ENCODE peak calls at places on chromosomes 7 and 10, in four cellular contexts. M is mucosa of gallbladder; E is stimulated activated CD8-positive, alpha-beta memory T cell treated with anti-CD3 and anti-CD28 coated beads, Interleukin-4, amount 100 ng/mL, for 1 hour; Q is NCI-H748 treated with DMSO at 0.1 percent for 48 hours. I is an unnamed sample.

GRCh38 chr10:70890917-70891431 is 2.6 kb upstream of the PCBD1 start:
- DNase-seq in Q (no peak), E (no peak), M (peak), I (no peak)

GRCh38 chr7:87220734-87221215 is 1.2 kb upstream of the TMEM243 start:
- DNase-seq in E (no peak), Q (peak), M (no peak), I (no peak)

GRCh38 chr10:102919237-102919959 is 1.3 kb downstream of the CNNM2 start:
- DNase-seq in Q (peak), E (no peak), M (peak), I (no peak)

GRCh38 chr10:69237528-69238159 is 17.5 kb downstream of the HKDC1 start:
- DNase-seq in Q (peak), M (peak), E (peak), I (peak)

GRCh38 chr10:131180941-131181855 is 130.3 kb downstream of the TCERG1L start:
- DNase-seq in E (no peak), Q (no peak), M (no peak), I (no peak)

GRCh38 chr7:47747160-47747559 is 165.2 kb upstream of the TNS3 start:
- DNase-seq in Q (no peak), E (no peak), M (no peak), I (no peak)

GRCh38 chr10:132467464-132468149 is 70.0 kb upstream of the INPP5A start:
- DNase-seq in E (no peak), M (no peak), Q (no peak), I (no peak)

GRCh38 chr10:126917975-126918908 is 13.0 kb downstream of the DOCK1 start:
- DNase-seq in Q (no peak), M (no peak), E (no peak), I (no peak)

GRCh38 chr7:151017953-151018420 is 6.3 kb downstream of the ATG9B start:
- DNase-seq in E (peak), M (peak), Q (no peak), I (peak)

GRCh38 chr7:95340491-95340890 is 16.2 kb upstream of the PON1 start:
- DNase-seq in M (no peak), Q (no peak), E (no peak), I (no peak)

GRCh38 chr7:1523208-1523607 is 7.3 kb upstream of the MAFK start:
- DNase-seq in M (no peak), E (no peak), Q (no peak), I (no peak)

GRCh38 chr7:116672596-116673503 is 854 bp downstream of the MET start:
- DNase-seq in Q (peak), M (no peak), E (no peak), I (no peak)

GRCh38 chr10:108911814-108912541 is 1011.3 kb downstream of the XPNPEP1 start:
- DNase-seq in Q (no peak), M (peak), E (no peak), I (no peak)

I was measured in 8988T.